ENCODE peak calls at places on chromosomes 7 and 10, in six cellular contexts. B, P, L, I, X and Q are unnamed samples.

GRCh38 chr10:48400129-48400849 is 93.8 kb downstream of the MAPK8 start:
- DNase-seq in I (no peak), B (no peak), P (no peak), L (no peak), X (no peak), Q (peak)

GRCh38 chr10:98225000-98225399 is 43.0 kb downstream of the LOXL4 start:
- DNase-seq in X (no peak), I (no peak), P (no peak), L (no peak), B (peak), Q (no peak)

GRCh38 chr10:86871563-86872183 is 85.7 kb downstream of the MMRN2 start:
- DNase-seq in P (no peak), X (no peak), B (no peak), L (no peak), I (no peak), Q (peak)

GRCh38 chr7:66921396-66921917 is 432 bp downstream of the TMEM248 start:
- DNase-seq in L (peak), B (peak), I (no peak), X (peak), P (peak), Q (peak)

GRCh38 chr10:112624546-112625048 is 177.6 kb downstream of the VTI1A start:
- DNase-seq in P (no peak), X (no peak), L (no peak), B (no peak), I (no peak), Q (peak)

GRCh38 chr10:123962756-123963469 is 71.3 kb upstream of the CPXM2 start:
- DNase-seq in P (no peak), I (no peak), B (no peak), L (no peak), X (no peak), Q (no peak)

GRCh38 chr7:13240349-13240748 is 552.9 kb downstream of the ARL4A start:
- DNase-seq in B (no peak), I (no peak), X (peak), P (no peak), L (no peak), Q (peak)

GRCh38 chr10:50511512-50512213 is 112.1 kb downstream of the SGMS1 start:
- DNase-seq in B (no peak), L (no peak), P (no peak), X (no peak), I (no peak), Q (no peak)

GRCh38 chr7:156662269-156662668 is 21.7 kb downstream of the RNF32 start:
- DNase-seq in X (no peak), P (no peak), B (no peak), I (no peak), L (no peak), Q (no peak)

GRCh38 chr7:20744913-20745587 is 41.6 kb downstream of the SP8 start:
- DNase-seq in B (no peak), I (no peak), L (no peak), X (peak), P (no peak), Q (no peak)

GRCh38 chr7:113840954-113841353 is 77.9 kb downstream of the PPP1R3A start:
- DNase-seq in X (no peak), B (no peak), L (no peak), P (no peak), I (no peak), Q (no peak)

GRCh38 chr7:29102554-29103151 is 43.7 kb downstream of the CPVL start:
- DNase-seq in X (peak), P (no peak), B (peak), I (peak), L (peak), Q (peak)

GRCh38 chr7:94183289-94183749 is 179.2 kb upstream of the BET1 start:
- DNase-seq in X (peak), P (no peak), B (no peak), L (no peak), I (no peak), Q (peak)

GRCh38 chr10:35225204-35225603 is 98.6 kb downstream of the CREM start:
- DNase-seq in I (no peak), L (no peak), B (no peak), P (no peak), X (no peak), Q (no peak)

GRCh38 chr7:17584822-17585221 is 286.4 kb downstream of the AHR start:
- DNase-seq in P (no peak), B (no peak), X (no peak), L (no peak), I (no peak), Q (peak)

GRCh38 chr10:37860494-37861190 is 3.2 kb upstream of the ZNF248 start:
- DNase-seq in B (no peak), P (no peak), I (no peak), X (peak), L (no peak), Q (peak)

GRCh38 chr7:106312906-106313305 is 28.1 kb upstream of the NAMPT start:
- DNase-seq in X (no peak), L (no peak), B (no peak), I (no peak), P (no peak), Q (no peak)

GRCh38 chr7:727104-727805 is at the start of gene PRKAR1B:
- DNase-seq in I (no peak), X (peak), P (peak), L (no peak), B (peak), Q (no peak)

GRCh38 chr10:88851706-88852105 is at the start of gene ANKRD22:
- DNase-seq in X (no peak), L (no peak), P (no peak), B (no peak), I (no peak), Q (peak)

GRCh38 chr7:115349635-115350034 is 427.7 kb downstream of the MDFIC start:
- DNase-seq in B (no peak), I (no peak), X (no peak), L (no peak), P (no peak), Q (no peak)

GRCh38 chr7:81745706-81746105 is 24.1 kb downstream of the HGF start:
- DNase-seq in B (no peak), P (no peak), X (no peak), I (no peak), L (no peak), Q (no peak)

GRCh38 chr7:64889686-64890162 is 13.3 kb upstream of the ZNF273 start:
- DNase-seq in X (no peak), B (peak), P (no peak), L (no peak), I (no peak), Q (no peak)

GRCh38 chr10:35089641-35090161 is 440 bp downstream of the CUL2 start:
- DNase-seq in X (peak), P (no peak), I (no peak), B (no peak), L (no peak), Q (peak)